ENCODE peak calls at places on chromosomes 5 and 9, in ten cellular contexts. V, G, S, F, T, C, Q, E, H and X are unnamed samples.

GRCh38 chr5:72388652-72389051 is 68.5 kb downstream of the PTCD2 start:
- DNase-seq in H (no peak), E (no peak), C (no peak), Q (no peak), S (no peak), F (no peak), G (no peak), V (no peak), T (peak; percentile 49), X (no peak)

GRCh38 chr5:20166496-20166895 is 178.5 kb upstream of the CDH18 start:
- DNase-seq in S (no peak), F (no peak), E (no peak), Q (no peak), V (no peak), T (no peak), G (no peak), H (no peak), C (no peak), X (no peak)

GRCh38 chr9:96009690-96010477 is 134.4 kb downstream of the ERCC6L2 start:
- DNase-seq in S (no peak), F (no peak), C (no peak), E (no peak), T (no peak), Q (peak; percentile 62), H (no peak), V (peak; percentile 21), G (no peak), X (no peak)

GRCh38 chr5:156367602-156368001 is 40.6 kb downstream of the SGCD start:
- DNase-seq in T (no peak), Q (no peak), E (no peak), V (no peak), F (no peak), S (no peak), H (no peak), C (peak; percentile 17), G (no peak), X (no peak)

GRCh38 chr9:91159664-91160121 is 202.0 kb downstream of the AUH start:
- DNase-seq in H (no peak), V (peak; percentile 70), Q (no peak), S (no peak), F (peak; percentile 49), E (no peak), C (peak; percentile 55), T (peak; percentile 28), G (no peak), X (peak; percentile 41)

GRCh38 chr5:68074633-68075032 is 140.9 kb upstream of the PIK3R1 start:
- DNase-seq in E (no peak), C (no peak), G (no peak), S (no peak), V (no peak), T (no peak), F (no peak), Q (no peak), H (no peak), X (no peak)

GRCh38 chr5:176886336-176887251 is 12.6 kb downstream of the HK3 start:
- DNase-seq in Q (no peak), S (no peak), E (no peak), T (no peak), F (no peak), C (no peak), V (no peak), G (no peak), H (no peak), X (no peak)

GRCh38 chr5:111254613-111255012 is 30.4 kb downstream of the CAMK4 start:
- DNase-seq in V (no peak), G (no peak), S (no peak), E (peak; percentile 18), T (no peak), Q (no peak), C (no peak), F (no peak), H (no peak), X (no peak)

GRCh38 chr5:65075623-65076250 is 307.0 kb downstream of the CWC27 start:
- DNase-seq in Q (no peak), S (no peak), H (no peak), C (no peak), G (no peak), E (no peak), F (no peak), T (no peak), V (no peak), X (no peak)

GRCh38 chr5:65076251-65076869 is 307.6 kb downstream of the CWC27 start:
- DNase-seq in E (no peak), V (peak; percentile 17), H (no peak), Q (peak; percentile 94), C (peak; percentile 90), S (peak; percentile 36), G (no peak), T (no peak), F (peak; percentile 53), X (no peak)

GRCh38 chr5:65077653-65078052 is 308.9 kb downstream of the CWC27 start:
- DNase-seq in C (no peak), S (no peak), F (no peak), V (no peak), G (no peak), E (no peak), H (no peak), T (no peak), Q (no peak), X (no peak)

GRCh38 chr5:65081071-65081470 is 312.3 kb downstream of the CWC27 start:
- DNase-seq in T (no peak), E (no peak), Q (no peak), S (no peak), H (no peak), F (no peak), G (no peak), V (no peak), C (no peak), X (no peak)

GRCh38 chr5:65078331-65078730 is 309.6 kb downstream of the CWC27 start:
- DNase-seq in C (no peak), V (no peak), T (no peak), E (no peak), S (peak; percentile 67), Q (peak; percentile 55), G (no peak), F (no peak), H (no peak), X (no peak)
- TF ChIP-seq POLR2AphosphoS5 in C (no peak), V (no peak), T (no peak), E (no peak), S (no peak), Q (no peak), G (no peak), F (no peak), H (no peak), X (no peak)

GRCh38 chr9:107839371-107839770 is 349.8 kb upstream of the KLF4 start:
- DNase-seq in T (no peak), Q (no peak), E (no peak), S (no peak), G (no peak), C (no peak), H (no peak), V (no peak), F (no peak), X (no peak)

GRCh38 chr9:107838766-107839165 is 349.2 kb upstream of the KLF4 start:
- DNase-seq in G (no peak), V (no peak), C (no peak), H (no peak), T (no peak), F (no peak), Q (no peak), E (no peak), S (no peak), X (no peak)

GRCh38 chr9:107833295-107833694 is 343.7 kb upstream of the KLF4 start:
- DNase-seq in H (no peak), E (no peak), V (no peak), F (no peak), G (no peak), T (no peak), Q (no peak), S (no peak), C (no peak), X (no peak)

GRCh38 chr9:107841078-107841477 is 351.5 kb upstream of the KLF4 start:
- DNase-seq in G (no peak), V (no peak), Q (no peak), H (no peak), F (no peak), T (no peak), C (no peak), S (no peak), E (no peak), X (no peak)

DNA sequence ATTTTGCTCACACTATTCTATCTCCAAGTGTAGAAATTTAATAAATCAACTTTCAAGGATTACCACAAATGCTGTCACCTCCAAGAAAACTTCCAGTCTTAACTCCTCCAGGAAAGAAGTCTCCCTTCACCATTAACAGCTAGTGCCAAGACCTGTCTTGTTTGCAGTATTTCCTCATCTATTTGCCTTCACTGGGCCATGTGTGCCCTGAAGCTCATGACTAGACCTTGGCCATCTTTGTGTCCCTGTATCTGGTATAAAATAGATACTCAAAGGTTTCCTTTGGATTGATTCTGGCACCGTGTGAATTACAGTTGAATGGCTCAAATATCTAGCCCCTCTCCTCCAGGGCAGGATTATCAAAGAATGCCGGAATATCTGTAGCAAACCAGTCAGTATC is 346.7 kb upstream of the KLF4 start:
- DNase-seq in H (no peak), Q (no peak), C (no peak), V (no peak), E (no peak), G (no peak), F (no peak), S (no peak), T (no peak), X (no peak)
- TF ChIP-seq POLR2AphosphoS5 in H (no peak), Q (no peak), C (no peak), V (no peak), E (no peak), G (no peak), F (no peak), S (no peak), T (no peak), X (no peak)

GRCh38 chr5:136133416-136134383 is 1.1 kb downstream of the SMAD5 start:
- DNase-seq in G (no peak), C (peak; percentile 62), V (peak; percentile 66), Q (peak; percentile 64), T (peak; percentile 24), F (no peak), H (peak; percentile 12), S (peak; percentile 66), E (no peak), X (peak; percentile 68)
- TF ChIP-seq POLR2AphosphoS5 in G (no peak), C (no peak), V (no peak), Q (no peak), T (no peak), F (no peak), H (no peak), S (no peak), E (no peak), X (no peak)

GRCh38 chr5:132427285-132428146 is 58.0 kb downstream of the SLC22A5 start:
- DNase-seq in V (peak; percentile 80), C (no peak), Q (no peak), H (no peak), G (no peak), T (no peak), F (peak; percentile 43), S (no peak), E (no peak), X (peak; percentile 66)

GRCh38 chr5:132424167-132424935 is 54.8 kb downstream of the SLC22A5 start:
- DNase-seq in C (no peak), F (no peak), E (no peak), T (no peak), V (no peak), G (no peak), S (no peak), H (no peak), Q (peak; percentile 53), X (no peak)

GRCh38 chr5:132425009-132425937 is 55.8 kb downstream of the SLC22A5 start:
- DNase-seq in C (no peak), G (peak; percentile 42), H (no peak), E (peak; percentile 61), Q (peak; percentile 70), F (peak; percentile 43), V (peak; percentile 54), S (no peak), T (no peak), X (no peak)

GRCh38 chr5:132426525-132427138 is 57.1 kb downstream of the SLC22A5 start:
- DNase-seq in C (peak; percentile 73), G (peak; percentile 30), Q (peak; percentile 90), H (no peak), V (peak; percentile 86), F (peak; percentile 51), S (peak; percentile 80), E (peak; percentile 48), T (no peak), X (peak; percentile 81)

GRCh38 chr5:132425975-132426524 is 56.5 kb downstream of the SLC22A5 start:
- DNase-seq in Q (no peak), G (no peak), S (no peak), H (no peak), V (no peak), C (no peak), T (no peak), E (no peak), F (peak; percentile 29), X (no peak)
- TF ChIP-seq POLR2AphosphoS5 in Q (no peak), G (no peak), S (no peak), H (no peak), V (no peak), C (no peak), T (no peak), E (no peak), F (no peak), X (no peak)